ENCODE peak calls at places on chromosomes 13 and 19, in four cellular contexts. O is fibroblast of lung; D is astrocyte of the spinal cord; H is CD4-positive, alpha-beta T cell. B is an unnamed sample.

GRCh38 chr13:114001331-114002008 is 27.6 kb upstream of the C13orf46 start:
- DNase-seq in O (no peak), D (no peak), H (no peak), B (no peak)

GRCh38 chr13:95184317-95184716 is 116.9 kb downstream of the ABCC4 start:
- DNase-seq in O (no peak), D (no peak), H (no peak), B (no peak)

GRCh38 chr13:27182844-27183497 is 11.4 kb upstream of the USP12 start:
- DNase-seq in O (peak), D (peak), H (no peak), B (no peak)

GRCh38 chr13:34044660-34045080 is 226.7 kb downstream of the RFC3 start:
- DNase-seq in O (peak), D (peak), H (no peak), B (no peak)

GRCh38 chr13:35283856-35284255 is 192.6 kb downstream of the MAB21L1 start:
- DNase-seq in O (peak), D (no peak), H (no peak), B (no peak)

GRCh38 chr13:34338102-34338501 is 520.2 kb downstream of the RFC3 start:
- DNase-seq in O (no peak), D (no peak), H (no peak), B (no peak)

GRCh38 chr13:103772576-103772975 is 706.4 kb upstream of the SLC10A2 start:
- DNase-seq in O (no peak), D (no peak), H (no peak), B (no peak)

GRCh38 chr13:112779856-112780604 is 90.2 kb downstream of the ATP11A start:
- DNase-seq in O (no peak), D (no peak), H (no peak), B (no peak)

GRCh38 chr13:97976551-97977375 is 23.3 kb downstream of the IPO5 start:
- DNase-seq in O (no peak), D (no peak), H (no peak), B (no peak)

DNA sequence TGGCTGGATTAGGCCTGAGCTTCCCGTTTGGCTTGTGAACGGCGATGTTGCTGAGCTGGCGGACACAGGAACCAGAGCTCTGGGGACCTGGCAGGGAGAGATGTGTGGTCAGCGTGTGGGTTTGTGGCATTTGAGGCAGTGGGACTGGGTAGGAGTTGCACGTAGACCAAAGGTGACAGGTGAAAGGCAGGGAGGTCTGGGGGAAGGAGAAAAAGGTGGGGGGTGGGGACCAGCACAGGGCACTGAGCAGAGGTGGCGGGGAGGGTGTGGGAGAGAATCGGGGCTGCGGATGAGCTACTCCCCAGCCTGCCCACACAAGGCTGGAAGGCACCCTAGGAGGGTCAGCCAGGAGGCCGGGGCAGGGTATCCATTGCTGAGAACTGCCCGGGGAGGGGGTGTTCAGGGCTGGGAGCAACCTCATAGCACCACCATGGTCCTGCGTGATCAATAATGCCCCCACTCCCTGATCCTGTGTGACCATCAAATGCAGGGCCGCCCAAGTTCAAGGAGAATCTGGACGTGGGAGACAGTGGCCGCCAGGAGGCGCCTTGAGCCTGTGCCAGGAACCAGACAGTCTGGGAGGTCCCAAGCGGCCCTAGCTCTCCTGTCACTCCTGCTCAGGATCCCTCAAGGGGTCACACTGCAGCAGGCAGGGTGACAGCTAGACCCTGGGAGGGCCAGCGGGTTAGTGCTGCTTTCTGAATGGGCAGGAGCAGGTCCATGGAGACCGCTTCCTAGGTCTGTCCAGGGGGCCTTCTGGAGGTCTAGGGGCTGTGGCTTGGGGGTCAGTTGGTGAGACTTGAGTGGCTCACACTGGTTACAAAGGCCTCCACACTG is 12.8 kb upstream of the SELENOW start:
- DNase-seq in O (peak), D (no peak), H (peak), B (peak)
- TF ChIP-seq CTCF in O (peak), D (peak), H (peak), B (peak)

GRCh38 chr13:84812078-84812477 is 929.8 kb upstream of the SLITRK1 start:
- DNase-seq in O (no peak), D (no peak), H (no peak), B (no peak)
- TF ChIP-seq CTCF in O (no peak), D (no peak), H (no peak), B (no peak)

GRCh38 chr19:51632126-51632525 is 1.9 kb upstream of the SIGLEC5 start:
- DNase-seq in O (no peak), D (no peak), H (no peak), B (no peak)

GRCh38 chr19:51639916-51640315 is 6.7 kb downstream of the SIGLEC14 start:
- DNase-seq in O (no peak), D (no peak), H (no peak), B (no peak)

GRCh38 chr19:51640371-51640770 is 6.3 kb downstream of the SIGLEC14 start:
- DNase-seq in O (no peak), D (no peak), H (no peak), B (no peak)

GRCh38 chr19:51641648-51642047 is 5.0 kb downstream of the SIGLEC14 start:
- DNase-seq in O (no peak), D (no peak), H (no peak), B (no peak)

DNA sequence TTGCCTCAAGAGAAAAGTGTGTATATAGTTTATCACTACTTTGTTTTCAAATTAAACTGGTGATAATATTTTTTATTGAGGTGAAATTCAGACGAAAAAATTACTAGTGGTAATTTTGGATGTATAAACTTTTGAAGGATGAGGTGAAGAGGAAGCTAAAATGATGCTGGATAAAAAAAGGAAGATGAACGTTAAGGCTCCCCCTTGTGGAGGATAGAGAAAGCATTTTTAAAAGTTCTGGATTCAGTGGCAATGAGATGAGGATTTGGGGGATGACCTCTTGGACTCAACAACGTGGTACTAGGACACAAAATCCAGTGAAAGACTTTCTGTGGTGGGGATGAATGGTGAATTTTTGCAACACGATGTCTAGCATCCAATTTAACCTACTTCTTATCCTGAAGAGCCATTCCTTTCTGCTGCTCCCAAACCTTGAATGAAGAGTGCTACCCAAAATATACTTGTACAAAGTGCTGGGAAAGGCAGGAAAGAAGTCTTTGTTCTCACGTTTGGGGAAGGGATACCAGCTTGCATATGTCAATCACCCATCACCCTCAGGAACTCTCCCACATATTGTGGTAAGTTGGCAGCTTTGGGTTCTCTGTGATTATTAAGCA is 7.3 kb upstream of the SIGLEC5 start:
- DNase-seq in O (peak), D (no peak), H (no peak), B (no peak)
- TF ChIP-seq CTCF in O (peak), D (peak), H (peak), B (peak)

GRCh38 chr19:15025237-15025636 is 24.0 kb upstream of the CASP14 start:
- DNase-seq in O (no peak), D (no peak), H (no peak), B (no peak)
- TF ChIP-seq CTCF in O (no peak), D (no peak), H (no peak), B (peak)

DNA sequence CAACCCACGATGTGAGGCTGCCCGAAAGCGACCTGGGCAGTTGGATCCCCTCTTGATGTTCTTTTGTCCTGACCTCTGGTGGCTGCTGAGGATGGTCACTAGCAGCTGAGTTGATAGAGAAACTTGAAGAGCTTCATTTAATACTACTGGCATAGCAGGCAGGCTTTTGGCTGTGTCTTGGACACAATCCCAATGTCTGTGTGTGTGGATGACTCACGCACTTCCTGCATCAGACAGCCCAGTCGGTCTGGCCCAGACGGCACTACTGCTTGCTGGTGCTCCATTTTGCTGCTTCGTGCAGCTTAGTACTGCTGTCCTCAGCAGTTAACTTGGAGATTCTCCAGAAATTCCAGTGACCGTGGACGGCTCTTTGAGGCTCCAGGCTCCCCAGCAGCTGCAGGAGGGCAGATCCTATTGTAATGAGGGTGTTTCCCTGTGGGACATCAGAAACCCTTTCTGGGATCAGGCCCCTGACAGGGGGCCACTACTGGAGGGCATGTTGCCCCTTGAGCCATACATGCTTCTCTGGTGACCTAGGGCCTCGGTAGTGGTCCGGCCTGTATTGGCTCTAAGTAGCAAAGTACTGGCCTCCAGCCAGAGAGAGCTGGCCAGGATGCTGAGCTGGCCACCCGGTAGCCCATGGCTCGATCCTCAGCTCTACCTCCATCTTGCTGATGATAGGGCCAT is 4.5 kb downstream of the FPR3 start:
- DNase-seq in O (peak), D (peak), H (no peak), B (no peak)
- TF ChIP-seq CTCF in O (peak), D (peak), H (no peak), B (no peak)

DNA sequence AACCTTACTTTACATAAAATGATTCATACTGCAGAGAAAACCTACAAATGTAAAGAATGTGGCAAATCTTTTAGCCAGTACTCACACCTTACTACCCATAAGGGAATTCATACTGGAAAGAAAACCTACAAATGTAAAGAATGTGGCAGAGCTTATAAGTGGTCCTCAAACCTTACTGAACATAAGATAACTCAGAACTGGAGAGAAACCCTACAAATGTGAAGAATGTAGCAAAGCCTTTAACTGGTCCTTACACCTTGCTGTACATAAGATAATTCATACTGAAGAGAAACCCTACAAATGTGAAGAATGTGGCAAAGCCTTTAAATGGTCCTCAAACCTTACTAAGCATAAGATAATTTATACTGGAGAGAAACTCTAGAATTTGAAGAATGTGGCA is 90.1 kb downstream of the ZNF675 start:
- DNase-seq in O (no peak), D (no peak), H (no peak), B (no peak)
- TF ChIP-seq CTCF in O (no peak), D (no peak), H (no peak), B (no peak)

GRCh38 chr13:31764556-31764955 is 25.2 kb downstream of the RXFP2 start:
- DNase-seq in O (no peak), D (no peak), H (no peak), B (no peak)
- TF ChIP-seq CTCF in O (no peak), D (no peak), H (no peak), B (no peak)

DNA sequence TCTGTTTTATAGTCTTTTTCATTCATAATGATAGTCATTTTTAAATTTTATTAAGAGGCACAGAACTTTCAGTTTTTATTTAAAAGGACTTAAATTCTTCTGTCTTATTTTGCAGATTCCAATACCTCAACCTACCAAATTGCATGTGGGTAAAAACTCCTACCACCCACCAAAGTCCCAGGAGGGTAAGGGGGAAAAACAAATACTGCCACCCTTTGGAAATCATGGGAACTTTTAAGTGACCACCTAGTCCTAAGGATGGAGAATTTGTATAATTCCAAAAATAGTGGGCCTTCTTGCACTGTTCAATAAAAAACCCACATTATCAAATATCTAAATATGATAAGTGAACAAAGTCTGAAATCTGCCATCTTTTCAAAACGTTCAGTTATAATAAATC is 9.7 kb downstream of the SUPT20H start:
- DNase-seq in O (no peak), D (no peak), H (no peak), B (no peak)
- TF ChIP-seq CTCF in O (peak), D (peak), H (no peak), B (peak)

DNA sequence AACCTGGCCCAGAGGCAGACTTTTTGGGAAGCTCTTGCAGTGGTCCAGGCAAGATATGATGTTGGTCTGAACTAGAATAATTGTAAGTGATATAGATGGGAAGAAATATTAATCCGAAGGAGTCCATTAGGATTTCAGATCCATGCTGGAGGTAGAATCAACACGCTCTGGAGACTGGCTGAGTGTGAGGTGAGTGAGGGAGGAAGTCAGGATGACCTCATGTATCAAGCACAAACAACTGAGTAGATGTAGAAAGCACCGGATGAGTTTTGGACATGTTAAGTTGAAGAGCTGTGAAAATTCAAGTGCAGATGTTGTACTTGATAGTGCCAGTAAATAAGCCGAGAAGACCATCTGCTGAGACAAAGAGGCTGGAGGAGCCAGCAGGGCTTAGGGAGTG is 5.2 kb upstream of the CNMD start:
- DNase-seq in O (no peak), D (no peak), H (no peak), B (no peak)
- TF ChIP-seq CTCF in O (no peak), D (no peak), H (no peak), B (no peak)